ENCODE peak calls at places on chromosomes 3 and 15, in five cellular contexts. One of them, this sample, is unnamed.

GRCh38 chr3:66393486-66394260 is 107.1 kb downstream of the LRIG1 start:
- DNase-seq in heart right ventricle: no peak
- DNase-seq in heart left ventricle: no peak
- DNase-seq in EH: no peak
- DNase-seq in PC-3: no peak
- DNase-seq in this sample: peak

GRCh38 chr3:101036213-101036618 is 43.0 kb upstream of the ABI3BP start:
- DNase-seq in heart right ventricle: no peak
- DNase-seq in heart left ventricle: no peak
- DNase-seq in EH: peak
- DNase-seq in PC-3: peak
- DNase-seq in this sample: peak

GRCh38 chr3:113185436-113185835 is 25.9 kb upstream of the BOC start:
- DNase-seq in heart right ventricle: no peak
- DNase-seq in heart left ventricle: no peak
- DNase-seq in EH: peak
- DNase-seq in PC-3: no peak
- DNase-seq in this sample: no peak

GRCh38 chr3:14411166-14411526 is 8.7 kb downstream of the SLC6A6 start:
- DNase-seq in heart right ventricle: no peak
- DNase-seq in heart left ventricle: no peak
- DNase-seq in EH: no peak
- DNase-seq in PC-3: no peak
- DNase-seq in this sample: no peak

GRCh38 chr3:99808163-99808794 is 9.4 kb upstream of the CMSS1 start:
- DNase-seq in heart right ventricle: peak
- DNase-seq in heart left ventricle: peak
- DNase-seq in EH: peak
- DNase-seq in PC-3: peak
- DNase-seq in this sample: no peak

GRCh38 chr15:31471731-31472430 is 145.2 kb downstream of the KLF13 start:
- DNase-seq in heart right ventricle: no peak
- DNase-seq in heart left ventricle: no peak
- DNase-seq in EH: peak
- DNase-seq in PC-3: peak
- DNase-seq in this sample: no peak

GRCh38 chr3:57233799-57234198 is 6.3 kb downstream of the APPL1 start:
- DNase-seq in heart right ventricle: no peak
- DNase-seq in heart left ventricle: no peak
- DNase-seq in EH: no peak
- DNase-seq in PC-3: no peak
- DNase-seq in this sample: no peak

GRCh38 chr15:66767370-66767769 is 65.3 kb downstream of the SMAD6 start:
- DNase-seq in heart right ventricle: no peak
- DNase-seq in heart left ventricle: no peak
- DNase-seq in EH: no peak
- DNase-seq in PC-3: no peak
- DNase-seq in this sample: no peak

GRCh38 chr3:38121451-38121831 is 15.5 kb downstream of the ACAA1 start:
- DNase-seq in heart right ventricle: no peak
- DNase-seq in heart left ventricle: no peak
- DNase-seq in EH: no peak
- DNase-seq in PC-3: no peak
- DNase-seq in this sample: no peak

GRCh38 chr3:197003461-197004385 is 25.9 kb downstream of the MELTF start:
- DNase-seq in heart right ventricle: no peak
- DNase-seq in heart left ventricle: no peak
- DNase-seq in EH: peak
- DNase-seq in PC-3: peak
- DNase-seq in this sample: peak

GRCh38 chr3:159451067-159451466 is 537.6 kb upstream of the IL12A start:
- DNase-seq in heart right ventricle: no peak
- DNase-seq in heart left ventricle: no peak
- DNase-seq in EH: no peak
- DNase-seq in PC-3: peak
- DNase-seq in this sample: no peak

GRCh38 chr3:60101628-60102027 is 1051.8 kb upstream of the CFAP20DC start:
- DNase-seq in heart right ventricle: no peak
- DNase-seq in heart left ventricle: no peak
- DNase-seq in EH: no peak
- DNase-seq in PC-3: no peak
- DNase-seq in this sample: peak

GRCh38 chr3:26100176-26100575 is 310.3 kb downstream of the OXSM start:
- DNase-seq in heart right ventricle: no peak
- DNase-seq in heart left ventricle: no peak
- DNase-seq in EH: no peak
- DNase-seq in PC-3: no peak
- DNase-seq in this sample: no peak

GRCh38 chr3:42130329-42131070 is 39.3 kb downstream of the TRAK1 start:
- DNase-seq in heart right ventricle: no peak
- DNase-seq in heart left ventricle: no peak
- DNase-seq in EH: no peak
- DNase-seq in PC-3: peak
- DNase-seq in this sample: no peak

GRCh38 chr3:24235121-24235520 is 259.5 kb downstream of the THRB start:
- DNase-seq in heart right ventricle: no peak
- DNase-seq in heart left ventricle: no peak
- DNase-seq in EH: no peak
- DNase-seq in PC-3: peak
- DNase-seq in this sample: no peak

GRCh38 chr3:62919784-62920183 is 44.6 kb upstream of the CADPS start:
- DNase-seq in heart right ventricle: no peak
- DNase-seq in heart left ventricle: no peak
- DNase-seq in EH: no peak
- DNase-seq in PC-3: no peak
- DNase-seq in this sample: no peak

GRCh38 chr3:99118381-99118780 is 216.9 kb upstream of the DCBLD2 start:
- DNase-seq in heart right ventricle: no peak
- DNase-seq in heart left ventricle: no peak
- DNase-seq in EH: peak
- DNase-seq in PC-3: no peak
- DNase-seq in this sample: no peak

GRCh38 chr15:57445872-57446271 is 69.6 kb downstream of the CGNL1 start:
- DNase-seq in heart right ventricle: no peak
- DNase-seq in heart left ventricle: no peak
- DNase-seq in EH: peak
- DNase-seq in PC-3: no peak
- DNase-seq in this sample: no peak

GRCh38 chr3:25594007-25594502 is 70.7 kb downstream of the TOP2B start:
- DNase-seq in heart right ventricle: peak
- DNase-seq in heart left ventricle: no peak
- DNase-seq in EH: peak
- DNase-seq in PC-3: peak
- DNase-seq in this sample: peak

GRCh38 chr15:74200394-74200793 is 2.2 kb downstream of the STRA6 start:
- DNase-seq in heart right ventricle: peak
- DNase-seq in heart left ventricle: no peak
- DNase-seq in EH: peak
- DNase-seq in PC-3: peak
- DNase-seq in this sample: peak

GRCh38 chr3:25339220-25339619 is 88.8 kb upstream of the RARB start:
- DNase-seq in heart right ventricle: no peak
- DNase-seq in heart left ventricle: no peak
- DNase-seq in EH: no peak
- DNase-seq in PC-3: no peak
- DNase-seq in this sample: no peak

GRCh38 chr3:46668591-46668990 is 24.9 kb downstream of the ALS2CL start:
- DNase-seq in heart right ventricle: no peak
- DNase-seq in heart left ventricle: peak
- DNase-seq in EH: no peak
- DNase-seq in PC-3: no peak
- DNase-seq in this sample: peak

GRCh38 chr3:86175051-86175536 is 815.9 kb downstream of the VGLL3 start:
- DNase-seq in heart right ventricle: no peak
- DNase-seq in heart left ventricle: no peak
- DNase-seq in EH: no peak
- DNase-seq in PC-3: no peak
- DNase-seq in this sample: no peak

GRCh38 chr15:99616129-99616528 is 50.3 kb downstream of the MEF2A start:
- DNase-seq in heart right ventricle: no peak
- DNase-seq in heart left ventricle: no peak
- DNase-seq in EH: no peak
- DNase-seq in PC-3: no peak
- DNase-seq in this sample: no peak

GRCh38 chr15:84889991-84890669 is 5.7 kb downstream of the SLC28A1 start:
- DNase-seq in heart right ventricle: no peak
- DNase-seq in heart left ventricle: no peak
- DNase-seq in EH: no peak
- DNase-seq in PC-3: no peak
- DNase-seq in this sample: no peak

GRCh38 chr15:49877871-49878511 is 241.0 kb downstream of the ATP8B4 start:
- DNase-seq in heart right ventricle: no peak
- DNase-seq in heart left ventricle: no peak
- DNase-seq in EH: peak
- DNase-seq in PC-3: no peak
- DNase-seq in this sample: no peak

GRCh38 chr3:122858373-122858772 is 63.5 kb downstream of the SLC49A4 start:
- DNase-seq in heart right ventricle: no peak
- DNase-seq in heart left ventricle: no peak
- DNase-seq in EH: peak
- DNase-seq in PC-3: peak
- DNase-seq in this sample: no peak